ENCODE peak calls at places on chromosomes 3 and 15, in eight cellular contexts. W is activated CD4-positive, alpha-beta T cell treated with anti-CD3 and anti-CD28 coated beads for 48 hours; I is activated T-cell treated with anti-CD3 and anti-CD28 coated beads, Interleukin-2, amount 50 U/mL, for 72 hours; Q is activated naive CD4-positive, alpha-beta T cell; C is fibroblast of pulmonary artery; J is substantia nigra; S is endothelial cell; O is OCI-LY7. K is an unnamed sample.

GRCh38 chr15:70376929-70377691 is 279.4 kb upstream of the TLE3 start:
- DNase-seq in Q (no peak), I (no peak), S (peak; percentile 61), J (no peak), C (peak; percentile 67), O (no peak), W (no peak), K (no peak)

GRCh38 chr3:150786791-150787190 is 23.8 kb upstream of the SIAH2 start:
- DNase-seq in O (no peak), C (no peak), S (no peak), W (peak; percentile 58), J (no peak), Q (no peak), I (peak; percentile 39), K (no peak)

GRCh38 chr3:17625111-17625510 is 117.3 kb downstream of the TBC1D5 start:
- DNase-seq in C (no peak), Q (no peak), W (no peak), J (no peak), S (no peak), O (no peak), I (no peak), K (no peak)

GRCh38 chr3:99659965-99660364 is 21.6 kb downstream of the COL8A1 start:
- DNase-seq in I (no peak), J (no peak), O (no peak), W (no peak), S (no peak), C (peak; percentile 80), Q (no peak), K (no peak)

GRCh38 chr3:114697441-114697840 is 403.6 kb downstream of the TIGIT start:
- DNase-seq in J (no peak), C (peak; percentile 33), I (no peak), Q (no peak), W (no peak), O (no peak), S (no peak), K (no peak)

GRCh38 chr15:43777293-43777819 is 590 bp upstream of the ELL3 start:
- DNase-seq in I (peak; percentile 86), W (peak; percentile 94), Q (peak; percentile 67), J (peak; percentile 55), C (peak; percentile 75), S (peak; percentile 71), O (peak; percentile 87), K (peak; percentile 83)

GRCh38 chr3:53140575-53141467 is 10.6 kb upstream of the RFT1 start:
- DNase-seq in Q (no peak), I (no peak), S (no peak), J (no peak), C (peak; percentile 68), W (peak; percentile 21), O (no peak), K (no peak)

GRCh38 chr15:99449514-99449913 is 116.3 kb upstream of the MEF2A start:
- DNase-seq in I (no peak), Q (no peak), S (no peak), J (no peak), W (no peak), O (no peak), C (no peak), K (peak; percentile 3)

GRCh38 chr15:76149291-76149910 is 89.6 kb downstream of the TMEM266 start:
- DNase-seq in W (no peak), C (no peak), I (no peak), J (no peak), O (no peak), S (no peak), Q (no peak), K (no peak)

GRCh38 chr3:99920530-99921376 is 103.1 kb downstream of the CMSS1 start:
- DNase-seq in J (no peak), O (peak; percentile 3), W (no peak), Q (no peak), C (peak; percentile 83), S (no peak), I (no peak), K (no peak)

GRCh38 chr3:119084371-119085069 is 49.9 kb upstream of the IGSF11 start:
- DNase-seq in C (no peak), J (no peak), I (no peak), S (no peak), O (no peak), W (no peak), Q (no peak), K (no peak)

GRCh38 chr3:168213920-168214319 is 118.2 kb upstream of the GOLIM4 start:
- DNase-seq in W (no peak), O (peak; percentile 29), C (peak; percentile 1), Q (no peak), J (no peak), S (no peak), I (no peak), K (peak; percentile 33)